ENCODE peak calls at places on chromosome 2, in seven cellular contexts. One of them, this sample, is unnamed.

GRCh38 chr2:108297436-108298141 is 8.9 kb downstream of the SULT1C2 start:
- DNase-seq in H9: no peak
- DNase-seq in right lobe of liver: no peak
- DNase-seq in PC-9: peak
- DNase-seq in PC-3: peak
- DNase-seq in fibroblast of lung: peak
- DNase-seq in neural progenitor cell: no peak
- DNase-seq in this sample: peak

GRCh38 chr2:170375192-170375591 is 197.2 kb downstream of the MYO3B start:
- DNase-seq in H9: no peak
- DNase-seq in neural progenitor cell: no peak
- DNase-seq in right lobe of liver: no peak
- DNase-seq in PC-9: peak
- DNase-seq in PC-3: peak
- DNase-seq in fibroblast of lung: no peak
- DNase-seq in this sample: peak

GRCh38 chr2:7732497-7732896 is 815.3 kb downstream of the RNF144A start:
- DNase-seq in PC-9: no peak
- DNase-seq in H9: no peak
- DNase-seq in neural progenitor cell: no peak
- DNase-seq in fibroblast of lung: no peak
- DNase-seq in PC-3: no peak
- DNase-seq in right lobe of liver: no peak
- DNase-seq in this sample: no peak

GRCh38 chr2:101533611-101534601 is 59.0 kb upstream of the RFX8 start:
- DNase-seq in PC-3: no peak
- DNase-seq in PC-9: no peak
- DNase-seq in neural progenitor cell: peak
- DNase-seq in fibroblast of lung: peak
- DNase-seq in right lobe of liver: no peak
- DNase-seq in H9: peak
- DNase-seq in this sample: no peak

GRCh38 chr2:107324166-107324565 is 438.2 kb upstream of the ST6GAL2 start:
- DNase-seq in right lobe of liver: no peak
- DNase-seq in fibroblast of lung: no peak
- DNase-seq in neural progenitor cell: no peak
- DNase-seq in PC-3: no peak
- DNase-seq in H9: no peak
- DNase-seq in PC-9: no peak
- DNase-seq in this sample: no peak

GRCh38 chr2:239595711-239596110 is 194.9 kb upstream of the HDAC4 start:
- DNase-seq in fibroblast of lung: no peak
- DNase-seq in PC-3: no peak
- DNase-seq in H9: no peak
- DNase-seq in neural progenitor cell: no peak
- DNase-seq in right lobe of liver: peak
- DNase-seq in PC-9: no peak
- DNase-seq in this sample: no peak

GRCh38 chr2:23528690-23529089 is 143.7 kb downstream of the KLHL29 start:
- DNase-seq in PC-9: no peak
- DNase-seq in neural progenitor cell: no peak
- DNase-seq in PC-3: no peak
- DNase-seq in H9: no peak
- DNase-seq in fibroblast of lung: no peak
- DNase-seq in right lobe of liver: no peak
- DNase-seq in this sample: no peak

GRCh38 chr2:23393722-23394121 is 8.7 kb downstream of the KLHL29 start:
- DNase-seq in H9: no peak
- DNase-seq in fibroblast of lung: no peak
- DNase-seq in right lobe of liver: no peak
- DNase-seq in PC-9: no peak
- DNase-seq in neural progenitor cell: no peak
- DNase-seq in PC-3: no peak
- DNase-seq in this sample: no peak

GRCh38 chr2:232322560-232323327 is 55.8 kb upstream of the ALPP start:
- DNase-seq in H9: no peak
- DNase-seq in fibroblast of lung: no peak
- DNase-seq in PC-9: no peak
- DNase-seq in right lobe of liver: peak
- DNase-seq in neural progenitor cell: no peak
- DNase-seq in PC-3: no peak
- DNase-seq in this sample: no peak

GRCh38 chr2:23566236-23567142 is 181.5 kb downstream of the KLHL29 start:
- DNase-seq in PC-3: peak
- DNase-seq in PC-9: peak
- DNase-seq in H9: peak
- DNase-seq in neural progenitor cell: peak
- DNase-seq in right lobe of liver: no peak
- DNase-seq in fibroblast of lung: no peak
- DNase-seq in this sample: peak

GRCh38 chr2:236745420-236746210 is 176.0 kb downstream of the ACKR3 start:
- DNase-seq in PC-3: peak
- DNase-seq in right lobe of liver: no peak
- DNase-seq in H9: no peak
- DNase-seq in fibroblast of lung: peak
- DNase-seq in neural progenitor cell: peak
- DNase-seq in PC-9: peak
- DNase-seq in this sample: peak

GRCh38 chr2:20273045-20273444 is 48.1 kb upstream of the SDC1 start:
- DNase-seq in right lobe of liver: no peak
- DNase-seq in H9: no peak
- DNase-seq in PC-3: no peak
- DNase-seq in fibroblast of lung: no peak
- DNase-seq in neural progenitor cell: no peak
- DNase-seq in PC-9: no peak
- DNase-seq in this sample: no peak

GRCh38 chr2:72847916-72848315 is 22.1 kb upstream of the EXOC6B start:
- DNase-seq in neural progenitor cell: peak
- DNase-seq in PC-9: no peak
- DNase-seq in fibroblast of lung: no peak
- DNase-seq in PC-3: no peak
- DNase-seq in right lobe of liver: no peak
- DNase-seq in H9: no peak
- DNase-seq in this sample: no peak

GRCh38 chr2:178865537-178865936 is 58.3 kb upstream of the TTN start:
- DNase-seq in PC-3: no peak
- DNase-seq in right lobe of liver: no peak
- DNase-seq in PC-9: no peak
- DNase-seq in neural progenitor cell: no peak
- DNase-seq in fibroblast of lung: no peak
- DNase-seq in H9: no peak
- DNase-seq in this sample: no peak

GRCh38 chr2:166246901-166247300 is 119.1 kb upstream of the SCN1A start:
- DNase-seq in fibroblast of lung: no peak
- DNase-seq in PC-3: no peak
- DNase-seq in neural progenitor cell: no peak
- DNase-seq in right lobe of liver: no peak
- DNase-seq in PC-9: no peak
- DNase-seq in H9: no peak
- DNase-seq in this sample: no peak

GRCh38 chr2:194319222-194319992 is 1337.6 kb upstream of the SLC39A10 start:
- DNase-seq in PC-3: no peak
- DNase-seq in fibroblast of lung: no peak
- DNase-seq in PC-9: no peak
- DNase-seq in H9: peak
- DNase-seq in right lobe of liver: no peak
- DNase-seq in neural progenitor cell: peak
- DNase-seq in this sample: no peak

GRCh38 chr2:32825291-32825712 is 121.5 kb upstream of the LTBP1 start:
- DNase-seq in PC-9: no peak
- DNase-seq in fibroblast of lung: peak
- DNase-seq in H9: no peak
- DNase-seq in right lobe of liver: no peak
- DNase-seq in PC-3: peak
- DNase-seq in neural progenitor cell: no peak
- DNase-seq in this sample: no peak

GRCh38 chr2:30950339-30950738 is 143.1 kb upstream of the CAPN13 start:
- DNase-seq in neural progenitor cell: no peak
- DNase-seq in fibroblast of lung: no peak
- DNase-seq in right lobe of liver: no peak
- DNase-seq in PC-3: no peak
- DNase-seq in PC-9: no peak
- DNase-seq in H9: no peak
- DNase-seq in this sample: no peak

GRCh38 chr2:106011380-106011779 is 182.7 kb downstream of the UXS1 start:
- DNase-seq in PC-9: no peak
- DNase-seq in H9: no peak
- DNase-seq in fibroblast of lung: no peak
- DNase-seq in PC-3: no peak
- DNase-seq in neural progenitor cell: no peak
- DNase-seq in right lobe of liver: no peak
- DNase-seq in this sample: no peak

GRCh38 chr2:128405467-128405900 is 86.8 kb upstream of the HS6ST1 start:
- DNase-seq in PC-3: no peak
- DNase-seq in fibroblast of lung: no peak
- DNase-seq in PC-9: no peak
- DNase-seq in neural progenitor cell: no peak
- DNase-seq in H9: no peak
- DNase-seq in right lobe of liver: no peak
- DNase-seq in this sample: no peak

GRCh38 chr2:133953524-133953923 is 300.3 kb upstream of the MGAT5 start:
- DNase-seq in PC-9: no peak
- DNase-seq in H9: no peak
- DNase-seq in PC-3: no peak
- DNase-seq in right lobe of liver: no peak
- DNase-seq in neural progenitor cell: no peak
- DNase-seq in fibroblast of lung: no peak
- DNase-seq in this sample: no peak

GRCh38 chr2:133954636-133955035 is 299.2 kb upstream of the MGAT5 start:
- DNase-seq in neural progenitor cell: no peak
- DNase-seq in right lobe of liver: no peak
- DNase-seq in PC-3: no peak
- DNase-seq in H9: no peak
- DNase-seq in PC-9: no peak
- DNase-seq in fibroblast of lung: no peak
- DNase-seq in this sample: no peak

GRCh38 chr2:133956434-133956935 is 297.4 kb upstream of the MGAT5 start:
- DNase-seq in PC-9: no peak
- DNase-seq in PC-3: no peak
- DNase-seq in right lobe of liver: no peak
- DNase-seq in fibroblast of lung: no peak
- DNase-seq in neural progenitor cell: no peak
- DNase-seq in H9: no peak
- DNase-seq in this sample: no peak

GRCh38 chr2:133952896-133953295 is 301.0 kb upstream of the MGAT5 start:
- DNase-seq in fibroblast of lung: no peak
- DNase-seq in PC-3: no peak
- DNase-seq in neural progenitor cell: no peak
- DNase-seq in right lobe of liver: no peak
- DNase-seq in H9: no peak
- DNase-seq in PC-9: no peak
- DNase-seq in this sample: no peak

GRCh38 chr2:133955174-133955573 is 298.7 kb upstream of the MGAT5 start:
- DNase-seq in right lobe of liver: no peak
- DNase-seq in PC-9: no peak
- DNase-seq in H9: no peak
- DNase-seq in PC-3: no peak
- DNase-seq in fibroblast of lung: no peak
- DNase-seq in neural progenitor cell: no peak
- DNase-seq in this sample: no peak
- TF ChIP-seq CTCF in right lobe of liver: no peak
- TF ChIP-seq CTCF in PC-9: no peak
- TF ChIP-seq CTCF in H9: no peak
- TF ChIP-seq CTCF in PC-3: no peak
- TF ChIP-seq CTCF in fibroblast of lung: no peak
- TF ChIP-seq CTCF in neural progenitor cell: no peak
- TF ChIP-seq CTCF in this sample: no peak

DNA sequence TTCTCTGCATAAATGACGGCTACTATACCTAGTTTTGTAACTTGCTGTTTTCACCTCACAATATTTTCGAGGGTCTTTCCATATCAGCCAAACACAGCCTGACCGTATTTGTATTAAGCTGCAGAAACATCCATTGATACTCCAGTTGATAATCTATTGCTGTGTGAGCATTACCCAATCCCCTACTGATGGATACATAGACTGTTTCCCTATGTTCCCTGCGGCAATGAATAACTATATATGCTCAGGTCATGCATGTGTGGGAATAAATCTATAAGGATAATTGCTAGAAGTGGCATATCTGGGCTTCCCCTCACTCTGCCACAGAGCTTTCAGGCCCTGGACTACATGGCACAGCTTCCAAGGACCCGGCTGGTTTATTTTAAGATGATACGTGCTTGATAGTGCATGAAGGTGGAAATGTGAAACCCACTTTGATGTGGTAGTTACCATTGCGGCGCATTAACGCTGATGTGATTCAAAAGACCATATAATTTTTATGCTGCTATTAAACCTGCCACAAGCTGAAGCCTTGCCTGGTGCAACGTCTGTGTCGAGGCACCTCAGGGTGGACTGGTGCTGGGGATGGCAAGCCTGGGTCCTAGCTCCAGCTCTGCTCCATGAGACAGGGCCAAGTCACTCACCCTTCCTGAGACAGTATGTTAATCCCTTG is 130.8 kb upstream of the MSH6 start:
- DNase-seq in right lobe of liver: no peak
- DNase-seq in fibroblast of lung: no peak
- DNase-seq in H9: no peak
- DNase-seq in PC-3: no peak
- DNase-seq in neural progenitor cell: no peak
- DNase-seq in PC-9: no peak
- DNase-seq in this sample: no peak
- H3K27ac ChIP-seq in right lobe of liver: no peak
- H3K27ac ChIP-seq in fibroblast of lung: no peak
- H3K27ac ChIP-seq in H9: no peak
- H3K27ac ChIP-seq in PC-3: no peak
- H3K27ac ChIP-seq in neural progenitor cell: no peak
- H3K27ac ChIP-seq in PC-9: no peak
- H3K27ac ChIP-seq in this sample: no peak

GRCh38 chr2:56291711-56292110 is 107.9 kb downstream of the CCDC85A start:
- DNase-seq in PC-9: no peak
- DNase-seq in right lobe of liver: no peak
- DNase-seq in neural progenitor cell: no peak
- DNase-seq in H9: no peak
- DNase-seq in fibroblast of lung: no peak
- DNase-seq in PC-3: no peak
- DNase-seq in this sample: no peak
- TF ChIP-seq CTCF in PC-9: no peak
- TF ChIP-seq CTCF in right lobe of liver: no peak
- TF ChIP-seq CTCF in neural progenitor cell: no peak
- TF ChIP-seq CTCF in H9: no peak
- TF ChIP-seq CTCF in fibroblast of lung: no peak
- TF ChIP-seq CTCF in PC-3: no peak
- TF ChIP-seq CTCF in this sample: no peak

DNA sequence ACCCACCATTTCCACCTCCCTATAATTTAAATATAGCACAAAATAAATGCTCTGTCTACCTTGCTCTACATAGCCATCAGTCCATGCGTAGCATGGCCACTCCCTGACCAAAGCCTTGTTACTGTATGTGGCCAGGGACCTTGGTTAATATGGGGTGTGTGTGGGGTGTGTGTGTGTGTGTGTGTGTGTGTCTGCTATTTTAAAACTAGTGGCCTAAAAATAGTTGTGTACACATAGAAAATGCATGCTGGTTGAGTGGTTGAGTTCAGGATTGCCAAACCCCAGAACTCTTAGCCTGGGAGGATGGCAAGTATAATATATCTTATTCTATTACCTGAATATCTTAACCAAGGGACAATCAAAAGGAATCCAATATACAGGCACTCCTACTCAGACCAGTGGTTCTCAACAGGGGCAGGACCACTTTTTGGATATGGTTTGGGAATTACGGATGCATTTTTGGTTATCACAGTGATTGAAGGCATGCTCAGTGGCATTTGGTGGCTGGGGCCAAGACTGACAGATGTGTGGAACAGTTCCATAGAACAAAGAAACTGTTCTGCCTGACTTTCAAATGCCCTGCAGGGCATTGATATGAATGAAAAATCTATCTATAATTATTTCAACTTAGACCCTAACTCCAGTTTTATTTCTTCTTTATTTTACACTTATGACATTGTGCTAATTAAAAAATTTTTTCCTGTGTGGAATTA is 72.3 kb upstream of the PSME4 start:
- DNase-seq in right lobe of liver: no peak
- DNase-seq in neural progenitor cell: no peak
- DNase-seq in PC-9: no peak
- DNase-seq in H9: no peak
- DNase-seq in PC-3: no peak
- DNase-seq in fibroblast of lung: peak
- DNase-seq in this sample: no peak
- H3K27ac ChIP-seq in right lobe of liver: no peak
- H3K27ac ChIP-seq in neural progenitor cell: no peak
- H3K27ac ChIP-seq in PC-9: peak
- H3K27ac ChIP-seq in H9: no peak
- H3K27ac ChIP-seq in PC-3: peak
- H3K27ac ChIP-seq in fibroblast of lung: no peak
- H3K27ac ChIP-seq in this sample: no peak